ENCODE peak calls at places on chromosomes 2 and 18, in ten cellular contexts. One of them, this sample, is unnamed.

GRCh38 chr2:169315357-169315756 is 47.0 kb downstream of the LRP2 start:
- DNase-seq in GM12865: no peak
- DNase-seq in AG09309: no peak
- DNase-seq in tibial nerve: no peak
- DNase-seq in cardiac muscle cell: no peak
- DNase-seq in bronchial epithelial cell: no peak
- DNase-seq in thoracic aorta: no peak
- DNase-seq in fibroblast of pulmonary artery: no peak
- DNase-seq in stomach: no peak
- DNase-seq in HFF-Myc: no peak
- DNase-seq in this sample: no peak

GRCh38 chr2:85594715-85595377 is 699 bp upstream of the RNF181 start:
- DNase-seq in GM12865: no peak
- DNase-seq in AG09309: no peak
- DNase-seq in tibial nerve: no peak
- DNase-seq in cardiac muscle cell: no peak
- DNase-seq in bronchial epithelial cell: no peak
- DNase-seq in thoracic aorta: no peak
- DNase-seq in fibroblast of pulmonary artery: no peak
- DNase-seq in stomach: no peak
- DNase-seq in HFF-Myc: no peak
- DNase-seq in this sample: no peak

GRCh38 chr2:109638807-109639206 is 24.6 kb downstream of the SOWAHC start:
- DNase-seq in GM12865: peak
- DNase-seq in AG09309: no peak
- DNase-seq in tibial nerve: no peak
- DNase-seq in cardiac muscle cell: no peak
- DNase-seq in bronchial epithelial cell: no peak
- DNase-seq in thoracic aorta: no peak
- DNase-seq in fibroblast of pulmonary artery: peak
- DNase-seq in stomach: no peak
- DNase-seq in HFF-Myc: no peak
- DNase-seq in this sample: no peak

GRCh38 chr2:84474176-84474575 is 15.1 kb upstream of the SUCLG1 start:
- DNase-seq in GM12865: no peak
- DNase-seq in AG09309: no peak
- DNase-seq in tibial nerve: no peak
- DNase-seq in cardiac muscle cell: no peak
- DNase-seq in bronchial epithelial cell: peak
- DNase-seq in thoracic aorta: no peak
- DNase-seq in fibroblast of pulmonary artery: no peak
- DNase-seq in stomach: peak
- DNase-seq in HFF-Myc: no peak
- DNase-seq in this sample: no peak

GRCh38 chr2:85174943-85175342 is 41.8 kb downstream of the TCF7L1 start:
- DNase-seq in GM12865: no peak
- DNase-seq in AG09309: no peak
- DNase-seq in tibial nerve: no peak
- DNase-seq in cardiac muscle cell: no peak
- DNase-seq in bronchial epithelial cell: no peak
- DNase-seq in thoracic aorta: no peak
- DNase-seq in fibroblast of pulmonary artery: no peak
- DNase-seq in stomach: no peak
- DNase-seq in HFF-Myc: no peak
- DNase-seq in this sample: no peak

GRCh38 chr2:134411279-134411827 is 157.5 kb downstream of the MGAT5 start:
- DNase-seq in GM12865: no peak
- DNase-seq in AG09309: no peak
- DNase-seq in tibial nerve: no peak
- DNase-seq in cardiac muscle cell: peak
- DNase-seq in bronchial epithelial cell: no peak
- DNase-seq in thoracic aorta: no peak
- DNase-seq in fibroblast of pulmonary artery: no peak
- DNase-seq in stomach: no peak
- DNase-seq in HFF-Myc: no peak
- DNase-seq in this sample: no peak

GRCh38 chr2:173522356-173522755 is 167.7 kb downstream of the CDCA7 start:
- DNase-seq in GM12865: no peak
- DNase-seq in AG09309: no peak
- DNase-seq in tibial nerve: no peak
- DNase-seq in cardiac muscle cell: no peak
- DNase-seq in bronchial epithelial cell: peak
- DNase-seq in thoracic aorta: no peak
- DNase-seq in fibroblast of pulmonary artery: no peak
- DNase-seq in stomach: no peak
- DNase-seq in HFF-Myc: no peak
- DNase-seq in this sample: no peak

GRCh38 chr2:113089907-113090306 is 22.1 kb downstream of the IL1F10 start:
- DNase-seq in GM12865: peak
- DNase-seq in AG09309: no peak
- DNase-seq in tibial nerve: no peak
- DNase-seq in cardiac muscle cell: no peak
- DNase-seq in bronchial epithelial cell: no peak
- DNase-seq in thoracic aorta: no peak
- DNase-seq in fibroblast of pulmonary artery: no peak
- DNase-seq in stomach: no peak
- DNase-seq in HFF-Myc: no peak
- DNase-seq in this sample: no peak

GRCh38 chr2:55309441-55309840 is 40.4 kb upstream of the MTIF2 start:
- DNase-seq in GM12865: no peak
- DNase-seq in AG09309: peak
- DNase-seq in tibial nerve: no peak
- DNase-seq in cardiac muscle cell: no peak
- DNase-seq in bronchial epithelial cell: peak
- DNase-seq in thoracic aorta: no peak
- DNase-seq in fibroblast of pulmonary artery: peak
- DNase-seq in stomach: no peak
- DNase-seq in HFF-Myc: peak
- DNase-seq in this sample: no peak

GRCh38 chr18:65221115-65221514 is 529.7 kb upstream of the CDH7 start:
- DNase-seq in GM12865: no peak
- DNase-seq in AG09309: no peak
- DNase-seq in tibial nerve: no peak
- DNase-seq in cardiac muscle cell: no peak
- DNase-seq in bronchial epithelial cell: no peak
- DNase-seq in thoracic aorta: no peak
- DNase-seq in fibroblast of pulmonary artery: no peak
- DNase-seq in stomach: no peak
- DNase-seq in HFF-Myc: no peak
- DNase-seq in this sample: no peak

GRCh38 chr18:13453714-13454113 is 235.2 kb downstream of the LDLRAD4 start:
- DNase-seq in GM12865: no peak
- DNase-seq in AG09309: no peak
- DNase-seq in tibial nerve: no peak
- DNase-seq in cardiac muscle cell: no peak
- DNase-seq in bronchial epithelial cell: no peak
- DNase-seq in thoracic aorta: no peak
- DNase-seq in fibroblast of pulmonary artery: no peak
- DNase-seq in stomach: peak
- DNase-seq in HFF-Myc: no peak
- DNase-seq in this sample: peak

GRCh38 chr2:140643761-140644187 is 1487.0 kb downstream of the LRP1B start:
- DNase-seq in GM12865: no peak
- DNase-seq in AG09309: no peak
- DNase-seq in tibial nerve: no peak
- DNase-seq in cardiac muscle cell: no peak
- DNase-seq in bronchial epithelial cell: peak
- DNase-seq in thoracic aorta: no peak
- DNase-seq in fibroblast of pulmonary artery: peak
- DNase-seq in stomach: no peak
- DNase-seq in HFF-Myc: no peak
- DNase-seq in this sample: no peak

GRCh38 chr2:56325661-56326345 is 142.0 kb downstream of the CCDC85A start:
- DNase-seq in GM12865: no peak
- DNase-seq in AG09309: no peak
- DNase-seq in tibial nerve: no peak
- DNase-seq in cardiac muscle cell: peak
- DNase-seq in bronchial epithelial cell: no peak
- DNase-seq in thoracic aorta: no peak
- DNase-seq in fibroblast of pulmonary artery: no peak
- DNase-seq in stomach: no peak
- DNase-seq in HFF-Myc: no peak
- DNase-seq in this sample: no peak

GRCh38 chr2:187581125-187581896 is 27.1 kb upstream of the TFPI start:
- DNase-seq in GM12865: peak
- DNase-seq in AG09309: no peak
- DNase-seq in tibial nerve: no peak
- DNase-seq in cardiac muscle cell: peak
- DNase-seq in bronchial epithelial cell: peak
- DNase-seq in thoracic aorta: no peak
- DNase-seq in fibroblast of pulmonary artery: peak
- DNase-seq in stomach: no peak
- DNase-seq in HFF-Myc: peak
- DNase-seq in this sample: no peak

GRCh38 chr18:73975266-73975665 is 172.4 kb downstream of the FBXO15 start:
- DNase-seq in GM12865: peak
- DNase-seq in AG09309: peak
- DNase-seq in tibial nerve: no peak
- DNase-seq in cardiac muscle cell: no peak
- DNase-seq in bronchial epithelial cell: no peak
- DNase-seq in thoracic aorta: no peak
- DNase-seq in fibroblast of pulmonary artery: no peak
- DNase-seq in stomach: no peak
- DNase-seq in HFF-Myc: no peak
- DNase-seq in this sample: no peak

GRCh38 chr18:54163458-54163857 is 61.0 kb downstream of the MBD2 start:
- DNase-seq in GM12865: no peak
- DNase-seq in AG09309: no peak
- DNase-seq in tibial nerve: no peak
- DNase-seq in cardiac muscle cell: no peak
- DNase-seq in bronchial epithelial cell: peak
- DNase-seq in thoracic aorta: no peak
- DNase-seq in fibroblast of pulmonary artery: no peak
- DNase-seq in stomach: no peak
- DNase-seq in HFF-Myc: no peak
- DNase-seq in this sample: no peak

GRCh38 chr2:67002618-67003371 is 394.3 kb upstream of the ETAA1 start:
- DNase-seq in GM12865: no peak
- DNase-seq in AG09309: no peak
- DNase-seq in tibial nerve: no peak
- DNase-seq in cardiac muscle cell: no peak
- DNase-seq in bronchial epithelial cell: peak
- DNase-seq in thoracic aorta: no peak
- DNase-seq in fibroblast of pulmonary artery: no peak
- DNase-seq in stomach: no peak
- DNase-seq in HFF-Myc: no peak
- DNase-seq in this sample: no peak
- TF ChIP-seq CTCF in GM12865: no peak
- TF ChIP-seq CTCF in AG09309: no peak
- TF ChIP-seq CTCF in tibial nerve: no peak
- TF ChIP-seq CTCF in cardiac muscle cell: no peak
- TF ChIP-seq CTCF in bronchial epithelial cell: no peak
- TF ChIP-seq CTCF in thoracic aorta: no peak
- TF ChIP-seq CTCF in fibroblast of pulmonary artery: peak
- TF ChIP-seq CTCF in stomach: no peak
- TF ChIP-seq CTCF in HFF-Myc: peak
- TF ChIP-seq CTCF in this sample: no peak

DNA sequence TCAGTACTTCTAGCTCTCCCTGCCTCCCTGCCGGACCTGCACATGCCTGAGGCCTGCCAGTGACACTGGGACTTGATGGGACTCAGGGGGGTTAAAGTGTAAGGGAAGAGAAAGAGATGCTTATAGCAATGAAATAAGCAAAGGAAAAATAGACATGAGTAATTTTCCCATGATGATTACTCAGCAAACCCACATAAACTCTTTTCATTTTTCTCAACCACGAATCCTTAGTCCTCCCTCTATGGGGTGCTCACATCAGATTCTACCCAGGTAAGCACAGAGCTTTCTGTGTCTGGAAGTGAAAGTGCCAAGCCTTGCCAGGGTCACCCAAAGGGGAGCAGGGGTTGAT is 44.8 kb upstream of the ANKRD62 start:
- DNase-seq in GM12865: no peak
- DNase-seq in AG09309: no peak
- DNase-seq in tibial nerve: no peak
- DNase-seq in cardiac muscle cell: no peak
- DNase-seq in bronchial epithelial cell: peak
- DNase-seq in thoracic aorta: no peak
- DNase-seq in fibroblast of pulmonary artery: peak
- DNase-seq in stomach: no peak
- DNase-seq in HFF-Myc: no peak
- DNase-seq in this sample: no peak
- H3K4me3 ChIP-seq in GM12865: no peak
- H3K4me3 ChIP-seq in AG09309: no peak
- H3K4me3 ChIP-seq in tibial nerve: no peak
- H3K4me3 ChIP-seq in cardiac muscle cell: no peak
- H3K4me3 ChIP-seq in bronchial epithelial cell: no peak
- H3K4me3 ChIP-seq in thoracic aorta: no peak
- H3K4me3 ChIP-seq in fibroblast of pulmonary artery: no peak
- H3K4me3 ChIP-seq in stomach: no peak
- H3K4me3 ChIP-seq in HFF-Myc: no peak
- H3K4me3 ChIP-seq in this sample: no peak

DNA sequence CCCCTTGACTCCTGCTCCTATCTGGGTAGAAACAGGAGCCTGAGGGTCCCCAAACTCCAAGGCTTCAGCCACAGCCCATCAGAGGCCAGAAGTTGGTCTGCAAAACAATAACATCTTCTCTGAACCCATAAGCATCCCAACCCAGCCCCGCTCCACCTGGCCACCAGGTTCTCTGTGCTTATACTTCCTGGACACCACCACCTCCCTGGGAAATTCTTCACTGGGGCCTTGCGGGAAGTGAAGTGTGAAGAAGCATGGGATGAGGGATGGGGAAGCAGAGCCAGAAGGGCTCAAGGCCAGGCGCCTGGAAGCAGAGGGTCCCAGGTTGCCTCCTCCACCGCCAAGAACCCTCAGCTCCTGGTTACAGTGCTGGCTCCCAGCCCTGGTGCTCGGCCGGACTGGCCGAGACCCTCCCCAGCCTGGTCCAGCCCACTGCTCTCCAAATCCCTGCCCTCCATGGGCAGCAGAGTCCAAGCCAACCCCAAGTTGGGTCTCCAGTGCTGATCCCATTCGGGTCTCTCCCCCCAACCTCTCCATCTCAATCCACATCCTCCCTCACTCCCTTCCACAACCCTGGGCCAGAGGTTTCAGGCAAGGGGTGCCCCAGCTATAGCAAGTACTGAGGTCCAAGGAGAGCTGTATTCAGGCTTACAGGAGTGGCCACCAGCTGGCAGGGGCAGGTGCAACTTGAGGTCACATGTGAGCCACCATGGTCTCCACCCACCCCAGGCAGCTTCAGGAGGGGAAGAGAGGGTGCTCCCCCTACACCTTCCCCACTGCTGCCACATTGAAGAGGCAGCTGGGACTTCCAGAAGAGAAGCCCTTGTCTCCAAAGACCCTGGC is 60.7 kb downstream of the TNS1 start:
- DNase-seq in GM12865: no peak
- DNase-seq in AG09309: no peak
- DNase-seq in tibial nerve: no peak
- DNase-seq in cardiac muscle cell: no peak
- DNase-seq in bronchial epithelial cell: no peak
- DNase-seq in thoracic aorta: no peak
- DNase-seq in fibroblast of pulmonary artery: no peak
- DNase-seq in stomach: no peak
- DNase-seq in HFF-Myc: no peak
- DNase-seq in this sample: no peak
- TF ChIP-seq CTCF in GM12865: no peak
- TF ChIP-seq CTCF in AG09309: no peak
- TF ChIP-seq CTCF in tibial nerve: no peak
- TF ChIP-seq CTCF in cardiac muscle cell: no peak
- TF ChIP-seq CTCF in bronchial epithelial cell: no peak
- TF ChIP-seq CTCF in thoracic aorta: no peak
- TF ChIP-seq CTCF in fibroblast of pulmonary artery: no peak
- TF ChIP-seq CTCF in stomach: no peak
- TF ChIP-seq CTCF in HFF-Myc: no peak
- TF ChIP-seq CTCF in this sample: no peak

GRCh38 chr2:120230515-120231471 is 7.6 kb upstream of the TMEM185B start:
- DNase-seq in GM12865: peak
- DNase-seq in AG09309: no peak
- DNase-seq in tibial nerve: no peak
- DNase-seq in cardiac muscle cell: no peak
- DNase-seq in bronchial epithelial cell: no peak
- DNase-seq in thoracic aorta: no peak
- DNase-seq in fibroblast of pulmonary artery: no peak
- DNase-seq in stomach: no peak
- DNase-seq in HFF-Myc: no peak
- DNase-seq in this sample: peak
- H3K4me3 ChIP-seq in GM12865: peak
- H3K4me3 ChIP-seq in AG09309: no peak
- H3K4me3 ChIP-seq in tibial nerve: no peak
- H3K4me3 ChIP-seq in cardiac muscle cell: no peak
- H3K4me3 ChIP-seq in bronchial epithelial cell: no peak
- H3K4me3 ChIP-seq in thoracic aorta: no peak
- H3K4me3 ChIP-seq in fibroblast of pulmonary artery: no peak
- H3K4me3 ChIP-seq in stomach: no peak
- H3K4me3 ChIP-seq in HFF-Myc: no peak
- H3K4me3 ChIP-seq in this sample: no peak